ENCODE peak calls at places on chromosomes 13 and 19, in four cellular contexts. One of them, this sample, is unnamed.

GRCh38 chr13:40986328-40986856 is 32.7 kb downstream of the ELF1 start:
- DNase-seq in T-helper 17 cell: no peak
- DNase-seq in Daoy: no peak
- DNase-seq in AG08396: peak; percentile 36
- DNase-seq in this sample: no peak

GRCh38 chr19:1133471-1133929 is 29.7 kb downstream of the GPX4 start:
- DNase-seq in T-helper 17 cell: peak; percentile 69
- DNase-seq in Daoy: no peak
- DNase-seq in AG08396: peak; percentile 70
- DNase-seq in this sample: peak; percentile 81

GRCh38 chr19:39998511-39998910 is 1.7 kb downstream of the ZNF546 start:
- DNase-seq in AG08396: peak; percentile 46
- DNase-seq in T-helper 17 cell: no peak
- DNase-seq in Daoy: no peak
- DNase-seq in this sample: no peak

GRCh38 chr19:13172335-13173128 is 22.3 kb downstream of the IER2 start:
- DNase-seq in AG08396: peak; percentile 83
- DNase-seq in Daoy: peak; percentile 96
- DNase-seq in T-helper 17 cell: peak; percentile 50
- DNase-seq in this sample: peak; percentile 69

GRCh38 chr13:41496420-41497234 is 39.3 kb downstream of the RGCC start:
- DNase-seq in T-helper 17 cell: no peak
- DNase-seq in AG08396: peak; percentile 73
- DNase-seq in Daoy: peak; percentile 11
- DNase-seq in this sample: no peak

GRCh38 chr19:42216653-42217521 is 590 bp downstream of the DEDD2 start:
- DNase-seq in AG08396: peak; percentile 64
- DNase-seq in T-helper 17 cell: no peak
- DNase-seq in Daoy: peak; percentile 37
- DNase-seq in this sample: no peak

GRCh38 chr19:45879055-45879454 is 6.9 kb downstream of the IRF2BP1 start:
- DNase-seq in T-helper 17 cell: no peak
- DNase-seq in Daoy: no peak
- DNase-seq in AG08396: no peak
- DNase-seq in this sample: no peak

GRCh38 chr13:33326246-33326645 is 40.7 kb upstream of the STARD13 start:
- DNase-seq in AG08396: no peak
- DNase-seq in Daoy: no peak
- DNase-seq in T-helper 17 cell: no peak
- DNase-seq in this sample: no peak

GRCh38 chr19:17406039-17406886 is 833 bp upstream of the BST2 start:
- DNase-seq in Daoy: peak; percentile 92
- DNase-seq in T-helper 17 cell: no peak
- DNase-seq in AG08396: no peak
- DNase-seq in this sample: no peak

GRCh38 chr19:44653977-44654784 is 10.5 kb downstream of the PVR start:
- DNase-seq in AG08396: peak; percentile 39
- DNase-seq in Daoy: peak; percentile 76
- DNase-seq in T-helper 17 cell: peak; percentile 40
- DNase-seq in this sample: peak; percentile 60

GRCh38 chr13:41693434-41693833 is 236.1 kb downstream of the RGCC start:
- DNase-seq in T-helper 17 cell: no peak
- DNase-seq in Daoy: no peak
- DNase-seq in AG08396: no peak
- DNase-seq in this sample: no peak

GRCh38 chr13:112859817-112860190 is 109.2 kb upstream of the MCF2L start:
- DNase-seq in Daoy: peak; percentile 35
- DNase-seq in T-helper 17 cell: no peak
- DNase-seq in AG08396: peak; percentile 49
- DNase-seq in this sample: no peak

GRCh38 chr19:15621801-15622200 is 6.8 kb downstream of the CYP4F8 start:
- DNase-seq in Daoy: no peak
- DNase-seq in T-helper 17 cell: no peak
- DNase-seq in AG08396: no peak
- DNase-seq in this sample: no peak

GRCh38 chr19:47483200-47483599 is 819 bp downstream of the KPTN start:
- DNase-seq in AG08396: no peak
- DNase-seq in T-helper 17 cell: no peak
- DNase-seq in Daoy: no peak
- DNase-seq in this sample: no peak

GRCh38 chr19:18791315-18791678 is 192 bp upstream of the COMP start:
- DNase-seq in T-helper 17 cell: no peak
- DNase-seq in Daoy: no peak
- DNase-seq in AG08396: no peak
- DNase-seq in this sample: no peak

GRCh38 chr19:56139847-56140582 is 1.1 kb upstream of the ZNF444 start:
- DNase-seq in AG08396: no peak
- DNase-seq in Daoy: no peak
- DNase-seq in T-helper 17 cell: no peak
- DNase-seq in this sample: no peak

GRCh38 chr13:26867451-26868067 is 107.0 kb upstream of the GPR12 start:
- DNase-seq in AG08396: peak; percentile 50
- DNase-seq in Daoy: no peak
- DNase-seq in T-helper 17 cell: no peak
- DNase-seq in this sample: no peak

GRCh38 chr13:51590966-51591627 is 6.8 kb downstream of the WDFY2 start:
- DNase-seq in Daoy: peak; percentile 57
- DNase-seq in AG08396: peak; percentile 60
- DNase-seq in T-helper 17 cell: no peak
- DNase-seq in this sample: no peak

GRCh38 chr19:47376589-47377144 is 27.6 kb downstream of the DHX34 start:
- DNase-seq in AG08396: no peak
- DNase-seq in T-helper 17 cell: no peak
- DNase-seq in Daoy: no peak
- DNase-seq in this sample: no peak

GRCh38 chr13:113729329-113730019 is 29.6 kb upstream of the TMEM255B start:
- DNase-seq in T-helper 17 cell: no peak
- DNase-seq in AG08396: peak; percentile 68
- DNase-seq in Daoy: no peak
- DNase-seq in this sample: no peak

GRCh38 chr13:114018461-114019055 is 44.7 kb upstream of the C13orf46 start:
- DNase-seq in Daoy: no peak
- DNase-seq in T-helper 17 cell: no peak
- DNase-seq in AG08396: no peak
- DNase-seq in this sample: no peak

GRCh38 chr19:6694147-6694815 is 24.3 kb upstream of the TNFSF14 start:
- DNase-seq in T-helper 17 cell: no peak
- DNase-seq in Daoy: no peak
- DNase-seq in AG08396: no peak
- DNase-seq in this sample: no peak